ENCODE peak calls at places on chromosomes 5 and 9, in five cellular contexts. S is HepG2, L is HCT116, Z is GM12878, N is H1. M is an unnamed sample.

GRCh38 chr9:113901196-113901818 is 25.2 kb downstream of the ZNF618 start:
- DNase-seq in S (no peak), Z (no peak), N (peak; percentile 40), L (no peak), M (no peak)

GRCh38 chr9:87875839-87876545 is 6.7 kb upstream of the SPATA31E1 start:
- DNase-seq in L (no peak), N (peak; percentile 43), Z (no peak), S (no peak), M (no peak)

GRCh38 chr5:997001-997474 is 11.6 kb upstream of the NKD2 start:
- DNase-seq in N (no peak), S (peak; percentile 35), L (no peak), Z (no peak), M (peak; percentile 70)

GRCh38 chr5:96752341-96753016 is 55.3 kb downstream of the ERAP1 start:
- DNase-seq in Z (no peak), S (peak; percentile 65), L (peak; percentile 36), N (no peak), M (peak; percentile 47)

GRCh38 chr5:106959447-106959846 is 711.3 kb downstream of the EFNA5 start:
- DNase-seq in N (no peak), S (no peak), L (peak; percentile 13), Z (no peak), M (no peak)

GRCh38 chr5:109900911-109901627 is 211.3 kb downstream of the MAN2A1 start:
- DNase-seq in N (no peak), L (no peak), Z (no peak), S (peak; percentile 97), M (no peak)

GRCh38 chr5:108386345-108387061 is 4.6 kb upstream of the FBXL17 start:
- DNase-seq in N (no peak), L (no peak), S (peak; percentile 65), Z (no peak), M (no peak)

GRCh38 chr9:108397286-108397685 is 458.5 kb downstream of the ACTL7B start:
- DNase-seq in S (no peak), Z (no peak), L (no peak), N (no peak), M (no peak)

GRCh38 chr5:118533166-118533565 is 455.2 kb downstream of the DTWD2 start:
- DNase-seq in S (no peak), L (no peak), N (no peak), Z (no peak), M (no peak)

GRCh38 chr5:173920024-173920753 is 32.0 kb downstream of the CPEB4 start:
- DNase-seq in L (no peak), N (no peak), S (no peak), Z (no peak), M (no peak)

GRCh38 chr5:176768174-176768970 is 42.0 kb upstream of the UNC5A start:
- DNase-seq in Z (no peak), L (no peak), S (no peak), N (peak; percentile 33), M (no peak)

GRCh38 chr5:73853091-73853490 is 227.1 kb downstream of the ARHGEF28 start:
- DNase-seq in N (no peak), L (no peak), Z (peak; percentile 4), S (no peak), M (no peak)

GRCh38 chr5:83577036-83577636 is 105.6 kb downstream of the VCAN start:
- DNase-seq in L (peak; percentile 73), Z (no peak), S (peak; percentile 91), N (no peak), M (no peak)

GRCh38 chr9:92635760-92636159 is 34.2 kb downstream of the IPPK start:
- DNase-seq in S (no peak), Z (no peak), N (no peak), L (no peak), M (no peak)

GRCh38 chr9:137205126-137206069 is at the start of the genes NDOR1 and TMEM203:
- DNase-seq in N (peak; percentile 99), S (peak; percentile 75), L (peak; percentile 62), Z (peak; percentile 19), M (peak; percentile 89)

GRCh38 chr5:109786177-109786576 is 96.5 kb downstream of the MAN2A1 start:
- DNase-seq in N (no peak), Z (no peak), L (no peak), S (no peak), M (no peak)

GRCh38 chr5:177303121-177303924 is at the start of the genes PRELID1 and RAB24:
- DNase-seq in L (no peak), S (peak; percentile 67), Z (no peak), N (peak; percentile 97), M (peak; percentile 93)

DNA sequence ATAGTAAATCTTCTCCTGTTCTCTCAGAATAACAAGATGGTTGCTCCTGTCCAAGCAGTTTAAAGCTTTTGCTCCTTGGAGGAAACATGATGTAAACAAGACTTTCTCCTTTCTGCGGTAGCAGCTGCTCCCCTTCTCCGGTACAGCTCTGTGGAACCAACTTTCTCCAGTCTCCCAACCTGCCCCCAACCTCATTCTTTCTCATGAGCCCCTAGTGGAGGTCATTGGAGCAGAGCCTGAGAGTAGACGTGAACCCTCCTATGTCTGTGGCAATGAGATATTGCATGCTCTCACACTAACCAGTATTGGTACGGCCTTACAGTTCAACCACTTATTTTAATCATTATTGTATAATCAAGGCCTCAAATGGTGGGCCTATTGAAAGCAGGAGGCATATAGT is 483.8 kb upstream of the CDH10 start:
- DNase-seq in L (no peak), S (no peak), N (no peak), Z (no peak), M (no peak)
- TF ChIP-seq SRF in L (no peak), S (no peak), N (no peak), Z (no peak), M (no peak)

GRCh38 chr5:58149345-58149744 is 310.5 kb downstream of the PLK2 start:
- DNase-seq in L (no peak), Z (no peak), N (no peak), S (no peak), M (no peak)
- TF ChIP-seq SRF in L (no peak), Z (no peak), N (no peak), S (no peak), M (no peak)

GRCh38 chr9:14318934-14319513 is 5.1 kb upstream of the NFIB start:
- DNase-seq in S (no peak), L (no peak), Z (no peak), N (no peak), M (no peak)

GRCh38 chr9:14323083-14323968 is 9.4 kb upstream of the NFIB start:
- DNase-seq in N (no peak), Z (no peak), S (no peak), L (no peak), M (no peak)

GRCh38 chr9:14322211-14323082 is 8.5 kb upstream of the NFIB start:
- DNase-seq in Z (no peak), N (peak; percentile 89), S (peak; percentile 71), L (peak; percentile 56), M (peak; percentile 92)

GRCh38 chr9:14321517-14322125 is 7.7 kb upstream of the NFIB start:
- DNase-seq in L (no peak), Z (no peak), S (no peak), N (no peak), M (no peak)

DNA sequence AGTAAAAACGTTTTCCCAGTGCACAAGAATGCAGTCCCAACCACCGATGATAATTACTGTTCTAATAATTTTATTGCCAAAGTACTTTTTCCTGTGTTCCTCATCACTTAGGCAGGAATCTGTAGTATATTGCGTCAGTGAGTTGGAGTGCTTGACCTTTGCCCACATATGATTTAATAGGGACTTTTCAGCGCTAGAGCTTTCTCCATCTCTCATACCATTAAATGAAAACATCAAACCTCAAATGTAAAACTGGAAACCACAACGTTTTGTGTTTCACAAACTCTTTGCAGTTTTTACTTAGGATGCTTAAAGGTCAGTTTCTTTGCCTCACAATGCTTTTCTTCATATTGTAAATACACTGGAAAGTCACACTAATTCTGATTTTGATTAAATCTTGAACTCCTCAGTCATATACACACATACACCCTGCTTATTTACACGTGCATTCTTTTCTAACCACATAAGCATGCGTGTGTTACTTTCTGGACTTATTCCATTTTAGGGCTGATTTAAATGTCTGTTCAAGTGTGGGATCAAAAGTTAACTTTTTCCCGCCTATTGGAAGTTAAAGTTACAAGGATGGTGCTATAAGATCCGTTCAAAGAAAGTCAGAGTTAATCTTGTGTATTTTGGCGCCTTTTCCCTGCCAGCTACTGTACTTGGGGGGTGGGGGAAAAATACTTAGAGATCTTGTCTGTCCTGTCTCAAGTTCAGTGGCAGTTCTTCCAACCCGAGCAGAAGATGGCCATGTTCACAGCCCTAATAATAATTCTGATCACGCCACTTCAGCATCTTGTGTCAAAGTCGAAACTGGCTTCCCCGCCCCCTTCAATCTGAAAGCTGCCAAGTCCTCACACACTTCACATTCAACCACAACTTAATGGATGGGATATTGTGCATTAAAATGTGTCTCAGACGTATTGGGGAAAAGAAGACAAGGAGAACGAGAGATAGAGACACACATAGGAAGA is 6.6 kb upstream of the NFIB start:
- DNase-seq in L (no peak), S (no peak), Z (no peak), N (no peak), M (no peak)
- TF ChIP-seq SRF in L (no peak), S (no peak), Z (no peak), N (no peak), M (no peak)

GRCh38 chr9:126805546-126806262 is 864 bp downstream of the ZBTB43 start:
- DNase-seq in Z (peak; percentile 65), N (no peak), S (peak; percentile 81), L (peak; percentile 39), M (peak; percentile 69)
- TF ChIP-seq SRF in Z (peak; percentile 69), N (no peak), S (no peak), L (no peak), M (peak; percentile 66)

DNA sequence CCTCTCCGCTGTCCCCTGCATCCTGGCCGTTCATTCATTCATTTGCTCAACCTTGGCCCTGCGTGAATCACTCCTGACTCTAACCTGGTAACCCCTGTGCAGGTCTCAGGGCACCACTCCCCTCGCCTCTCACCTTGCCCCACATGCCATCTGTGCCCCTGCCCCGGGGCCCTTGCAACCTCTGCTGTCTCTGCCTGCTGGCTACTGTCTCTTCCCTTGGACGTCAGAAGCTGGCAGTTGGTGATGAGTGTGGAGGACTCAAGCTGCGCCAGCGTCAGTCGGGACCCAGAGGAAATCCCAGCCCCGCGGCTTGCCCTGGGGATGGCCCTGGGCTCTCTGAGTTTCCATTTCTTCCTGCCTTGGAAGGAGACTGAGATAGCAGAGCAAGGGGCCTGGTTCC is 154.9 kb downstream of the OLFM1 start:
- DNase-seq in S (no peak), L (no peak), N (no peak), Z (no peak), M (no peak)
- TF ChIP-seq SRF in S (no peak), L (no peak), N (no peak), Z (no peak), M (no peak)

GRCh38 chr5:113282470-113282869 is 152.3 kb downstream of the TSSK1B start:
- DNase-seq in L (no peak), S (no peak), Z (no peak), N (no peak), M (no peak)
- TF ChIP-seq SRF in L (no peak), S (no peak), Z (no peak), N (no peak), M (no peak)

GRCh38 chr5:112857866-112858265 is 3.2 kb upstream of the SRP19 start:
- DNase-seq in L (no peak), Z (no peak), S (no peak), N (no peak), M (no peak)

GRCh38 chr5:112849912-112850311 is 11.2 kb upstream of the SRP19 start:
- DNase-seq in L (no peak), Z (no peak), N (no peak), S (no peak), M (no peak)

DNA sequence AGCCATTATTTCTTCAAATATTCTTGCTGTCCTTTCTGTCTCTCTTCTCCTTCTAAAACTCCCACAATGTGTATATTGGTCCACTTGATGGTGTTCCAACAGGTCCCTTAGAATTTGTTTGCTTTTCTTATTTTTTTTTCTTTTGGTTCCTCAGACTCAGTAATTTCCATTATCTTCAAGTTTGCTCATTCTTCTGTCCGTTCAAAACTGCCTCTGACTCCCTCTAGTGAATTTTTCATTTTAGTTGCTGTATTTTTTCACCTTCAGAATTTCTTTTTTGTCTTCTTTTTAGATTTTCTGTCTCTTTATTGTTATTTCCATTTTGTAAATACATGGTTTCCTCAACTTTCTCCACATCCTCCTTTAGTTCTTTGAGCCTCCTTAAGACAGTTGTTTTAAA is 6.4 kb upstream of the SRP19 start:
- DNase-seq in Z (no peak), L (no peak), N (no peak), S (no peak), M (no peak)
- TF ChIP-seq SRF in Z (no peak), L (no peak), N (no peak), S (no peak), M (no peak)

M was measured in K562.